ENCODE peak calls at places on chromosomes 4 and X, in seven cellular contexts. B is cardiac fibroblast; W is CD8-positive, alpha-beta memory T cell; J is brain microvascular endothelial cell; O is fibroblast of the aortic adventitia; H is ureter; A is Peyer's patch. M is an unnamed sample.

GRCh38 chrX:111041018-111041462 is 55.0 kb upstream of the PAK3 start:
- DNase-seq in B (peak; percentile 86), W (peak; percentile 44), J (peak; percentile 57), O (peak; percentile 89), H (no peak), A (no peak), M (no peak)

GRCh38 chr4:117447925-117448324 is 362.5 kb upstream of the TRAM1L1 start:
- DNase-seq in B (no peak), W (no peak), J (no peak), O (no peak), H (no peak), A (no peak), M (no peak)

GRCh38 chr4:87209696-87210095 is 10.7 kb downstream of the KLHL8 start:
- DNase-seq in B (peak; percentile 41), W (no peak), J (no peak), O (no peak), H (no peak), A (no peak), M (no peak)

GRCh38 chr4:26288308-26288982 is 32.4 kb upstream of the RBPJ start:
- DNase-seq in B (peak; percentile 77), W (no peak), J (peak; percentile 47), O (peak; percentile 41), H (no peak), A (no peak), M (no peak)

GRCh38 chr4:112765317-112765989 is 128.5 kb downstream of the LARP7 start:
- DNase-seq in B (peak; percentile 25), W (no peak), J (peak; percentile 3), O (peak; percentile 17), H (no peak), A (no peak), M (no peak)

GRCh38 chrX:110003167-110004156 is 548 bp downstream of the TMEM164 start:
- DNase-seq in B (no peak), W (peak; percentile 37), J (no peak), O (peak; percentile 25), H (peak; percentile 47), A (peak; percentile 53), M (no peak)

GRCh38 chr4:76306882-76307669 is 543 bp downstream of the STBD1 start:
- DNase-seq in B (peak; percentile 64), W (no peak), J (peak; percentile 16), O (peak; percentile 41), H (peak; percentile 69), A (peak; percentile 82), M (no peak)

GRCh38 chrX:47644557-47645091 is 5.7 kb downstream of the ELK1 start:
- DNase-seq in B (peak; percentile 63), W (no peak), J (no peak), O (peak; percentile 43), H (no peak), A (no peak), M (no peak)

GRCh38 chr4:23945521-23946017 is 55.7 kb upstream of the PPARGC1A start:
- DNase-seq in B (peak; percentile 84), W (no peak), J (peak; percentile 84), O (peak; percentile 38), H (peak; percentile 76), A (no peak), M (no peak)

GRCh38 chrX:117996918-117997480 is 119.6 kb downstream of the KLHL13 start:
- DNase-seq in B (peak; percentile 8), W (no peak), J (no peak), O (no peak), H (no peak), A (no peak), M (no peak)

GRCh38 chr4:138686078-138686477 is 329.5 kb upstream of the NOCT start:
- DNase-seq in B (no peak), W (no peak), J (no peak), O (no peak), H (no peak), A (no peak), M (no peak)

GRCh38 chr4:89486042-89486441 is 178.4 kb upstream of the GPRIN3 start:
- DNase-seq in B (peak; percentile 70), W (no peak), J (no peak), O (peak; percentile 70), H (no peak), A (no peak), M (no peak)

GRCh38 chr4:184355111-184355604 is 119.2 kb downstream of the IRF2 start:
- DNase-seq in B (peak; percentile 98), W (no peak), J (peak; percentile 87), O (peak; percentile 92), H (peak; percentile 65), A (no peak), M (no peak)

GRCh38 chrX:33336783-33337182 is 125.4 kb upstream of the DMD start:
- DNase-seq in B (peak; percentile 53), W (no peak), J (peak; percentile 11), O (peak; percentile 25), H (no peak), A (no peak), M (no peak)

GRCh38 chr4:94457692-94458106 is 6.0 kb downstream of the PDLIM5 start:
- DNase-seq in B (no peak), W (no peak), J (no peak), O (no peak), H (no peak), A (no peak), M (no peak)

GRCh38 chrX:12372111-12372510 is 233.8 kb downstream of the FRMPD4 start:
- DNase-seq in B (peak; percentile 90), W (no peak), J (no peak), O (peak; percentile 80), H (no peak), A (no peak), M (no peak)

GRCh38 chr4:47704693-47705325 is 133.1 kb downstream of the CORIN start:
- DNase-seq in B (peak; percentile 50), W (no peak), J (peak; percentile 35), O (peak; percentile 24), H (no peak), A (no peak), M (no peak)

GRCh38 chrX:117834076-117834475 is 282.5 kb downstream of the KLHL13 start:
- DNase-seq in B (no peak), W (no peak), J (no peak), O (no peak), H (no peak), A (no peak), M (no peak)

GRCh38 chr4:87220094-87220831 is at the start of gene KLHL8:
- DNase-seq in B (peak; percentile 83), W (peak; percentile 90), J (peak; percentile 77), O (peak; percentile 71), H (peak; percentile 83), A (peak; percentile 91), M (peak; percentile 56)

M was measured in NCI-H1048.